ENCODE peak calls at places on chromosomes 11 and 22, in seven cellular contexts. S is brain microvascular endothelial cell, Y is GM10248, X is pancreas, T is HFF-Myc, C is epithelial cell of esophagus, I is HCT116. D is an unnamed sample.

GRCh38 chr11:118265954-118266353 is 1.9 kb upstream of the MPZL2 start:
- DNase-seq in S (no peak), Y (no peak), X (no peak), T (no peak), C (peak; percentile 69), I (no peak), D (no peak)

GRCh38 chr11:18972336-18972735 is 33.1 kb upstream of the MRGPRX1 start:
- DNase-seq in S (no peak), Y (no peak), X (no peak), T (no peak), C (no peak), I (no peak), D (no peak)

GRCh38 chr11:116607027-116607426 is 165.8 kb downstream of the BUD13 start:
- DNase-seq in S (no peak), Y (no peak), X (no peak), T (no peak), C (no peak), I (no peak), D (no peak)

GRCh38 chr22:19143967-19144400 is 467 bp downstream of the ESS2 start:
- DNase-seq in S (no peak), Y (no peak), X (no peak), T (no peak), C (peak; percentile 42), I (no peak), D (peak; percentile 57)

GRCh38 chr11:76321820-76322524 is 59.0 kb downstream of the THAP12 start:
- DNase-seq in S (no peak), Y (no peak), X (peak; percentile 76), T (no peak), C (no peak), I (no peak), D (no peak)

GRCh38 chr11:102456381-102456780 is 3.8 kb upstream of the TMEM123 start:
- DNase-seq in S (no peak), Y (no peak), X (no peak), T (no peak), C (peak; percentile 87), I (no peak), D (no peak)

GRCh38 chr11:41836426-41836825 is 377.0 kb upstream of the LRRC4C start:
- DNase-seq in S (no peak), Y (no peak), X (no peak), T (no peak), C (peak; percentile 4), I (no peak), D (no peak)

GRCh38 chr11:61656347-61657077 is 23.7 kb upstream of the DAGLA start:
- DNase-seq in S (no peak), Y (no peak), X (no peak), T (no peak), C (no peak), I (no peak), D (no peak)

GRCh38 chr11:15189646-15190365 is 75.1 kb downstream of the INSC start:
- DNase-seq in S (no peak), Y (no peak), X (no peak), T (no peak), C (peak; percentile 29), I (no peak), D (no peak)

DNA sequence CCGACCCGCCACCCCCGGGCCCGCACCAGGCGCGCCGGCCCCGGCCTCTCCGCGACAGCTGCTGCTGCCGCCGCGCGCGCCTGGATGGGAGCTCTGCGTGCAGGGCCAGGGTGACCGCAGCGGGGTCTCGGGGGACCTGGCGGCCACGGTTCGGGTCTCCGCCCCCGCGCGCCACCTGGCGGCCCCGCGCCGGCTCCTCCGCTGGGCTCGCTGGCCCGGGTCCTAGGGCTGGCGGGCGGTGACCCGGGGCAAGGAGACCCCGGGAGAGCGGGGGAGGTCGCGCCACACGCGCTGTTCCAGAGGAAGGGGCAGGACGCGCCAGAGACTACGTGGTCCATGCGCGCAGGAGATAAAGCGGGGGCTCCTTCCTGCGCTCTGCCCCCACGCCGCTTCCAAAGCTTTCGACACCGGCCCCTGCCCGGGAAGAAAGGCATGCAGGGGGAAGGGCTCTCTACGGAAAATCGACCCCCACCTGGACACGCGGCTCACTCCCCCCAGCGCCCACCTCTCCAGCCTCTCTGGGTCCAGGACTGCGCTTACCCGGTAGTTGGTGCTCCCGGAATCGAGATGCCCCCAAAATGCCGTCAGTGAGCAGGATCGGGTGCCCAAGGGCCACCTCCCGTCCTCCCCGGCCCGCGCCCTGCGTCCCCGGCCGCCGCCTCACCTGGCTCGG is 480 bp downstream of the SHANK2 start:
- DNase-seq in S (no peak), Y (peak; percentile 48), X (peak; percentile 57), T (no peak), C (peak; percentile 22), I (no peak), D (peak; percentile 78)
- TF ChIP-seq CTCF in S (peak; percentile 15), Y (peak; percentile 11), X (peak; percentile 41), T (no peak), C (no peak), I (peak; percentile 56), D (no peak)

GRCh38 chr11:3845670-3846069 is 4.9 kb upstream of the RHOG start:
- DNase-seq in S (no peak), Y (no peak), X (no peak), T (no peak), C (no peak), I (no peak), D (no peak)

GRCh38 chr11:3853935-3854659 is 1.4 kb upstream of the STIM1 start:
- DNase-seq in S (no peak), Y (no peak), X (no peak), T (no peak), C (peak; percentile 74), I (no peak), D (no peak)

GRCh38 chr11:3854660-3854976 is 846 bp upstream of the STIM1 start:
- DNase-seq in S (no peak), Y (no peak), X (no peak), T (no peak), C (no peak), I (no peak), D (no peak)

GRCh38 chr11:3853545-3853842 is 2.0 kb upstream of the STIM1 start:
- DNase-seq in S (no peak), Y (no peak), X (no peak), T (no peak), C (no peak), I (no peak), D (no peak)

DNA sequence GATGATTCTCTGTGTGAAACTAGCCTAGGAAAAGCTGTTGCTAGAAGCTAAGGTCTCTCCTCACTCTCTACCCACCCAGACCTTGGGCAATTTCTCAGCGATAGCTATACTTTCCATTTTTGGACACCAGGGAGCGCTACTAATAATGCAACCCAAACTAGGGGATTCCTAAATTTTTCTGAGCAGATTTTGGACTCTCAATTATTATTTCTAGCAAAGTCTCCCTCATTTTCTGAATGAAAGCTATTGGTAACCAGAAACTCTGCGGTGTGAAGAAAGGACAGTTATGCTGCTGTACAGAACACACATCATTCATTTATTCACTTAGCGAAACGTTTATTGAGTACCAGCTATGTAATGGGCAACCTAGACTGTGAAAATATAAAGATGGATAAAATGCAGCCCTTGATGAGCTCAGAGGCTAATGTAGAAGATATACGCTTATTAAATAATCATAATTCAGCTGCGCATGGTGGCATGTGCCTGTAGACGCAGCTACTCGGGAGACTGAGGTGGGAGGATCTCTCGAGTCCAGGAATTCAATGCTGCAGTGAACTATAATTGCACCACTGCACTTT is 6.1 kb upstream of the STIM1 start:
- DNase-seq in S (peak; percentile 40), Y (peak; percentile 39), X (no peak), T (no peak), C (peak; percentile 52), I (no peak), D (no peak)
- TF ChIP-seq CTCF in S (peak; percentile 75), Y (peak; percentile 53), X (peak; percentile 47), T (peak; percentile 68), C (peak; percentile 74), I (peak; percentile 70), D (peak; percentile 59)

GRCh38 chr11:7279676-7280075 is 28.0 kb downstream of the SYT9 start:
- DNase-seq in S (no peak), Y (no peak), X (no peak), T (no peak), C (no peak), I (no peak), D (no peak)

GRCh38 chr11:7286178-7286577 is 34.5 kb downstream of the SYT9 start:
- DNase-seq in S (no peak), Y (no peak), X (no peak), T (no peak), C (no peak), I (no peak), D (no peak)

GRCh38 chr11:7275133-7275532 is 23.4 kb downstream of the SYT9 start:
- DNase-seq in S (no peak), Y (no peak), X (no peak), T (no peak), C (no peak), I (no peak), D (no peak)

GRCh38 chr11:7278314-7278917 is 26.7 kb downstream of the SYT9 start:
- DNase-seq in S (peak; percentile 40), Y (peak; percentile 31), X (no peak), T (peak; percentile 12), C (peak; percentile 64), I (peak; percentile 24), D (peak; percentile 49)

DNA sequence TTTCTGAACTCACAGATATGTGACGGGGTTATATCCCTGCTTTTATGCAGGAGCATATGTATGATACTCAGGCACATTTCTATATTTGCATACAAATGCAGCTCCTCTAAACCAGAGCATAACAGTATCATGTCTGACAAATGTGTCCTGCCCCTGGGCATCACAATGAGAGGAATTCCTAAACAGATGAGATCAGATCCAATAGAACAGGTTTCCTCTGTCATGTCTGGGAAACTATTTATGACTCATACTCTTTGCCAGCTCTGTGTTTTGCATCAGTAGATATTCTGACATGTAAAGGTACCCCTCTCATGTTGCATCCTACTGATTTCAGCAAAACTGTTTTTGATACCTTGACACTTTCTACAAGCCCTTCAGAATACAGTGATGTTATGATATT is 29.4 kb downstream of the SYT9 start:
- DNase-seq in S (no peak), Y (no peak), X (no peak), T (no peak), C (peak; percentile 97), I (no peak), D (no peak)
- TF ChIP-seq CTCF in S (no peak), Y (no peak), X (no peak), T (no peak), C (no peak), I (no peak), D (no peak)

GRCh38 chr11:62789576-62789975 is 2.2 kb downstream of the TMEM223 start:
- DNase-seq in S (no peak), Y (no peak), X (no peak), T (no peak), C (no peak), I (no peak), D (no peak)

GRCh38 chr11:62794201-62794775 is 2.5 kb upstream of the TMEM223 start:
- DNase-seq in S (no peak), Y (no peak), X (no peak), T (no peak), C (no peak), I (no peak), D (no peak)

GRCh38 chr11:62792193-62792575 is 378 bp upstream of the TMEM223 start:
- DNase-seq in S (no peak), Y (no peak), X (no peak), T (no peak), C (no peak), I (no peak), D (no peak)

GRCh38 chr11:62788991-62789390 is 1.8 kb downstream of the TMEM179B start:
- DNase-seq in S (no peak), Y (no peak), X (no peak), T (no peak), C (no peak), I (no peak), D (no peak)

GRCh38 chr11:62791501-62792192 is at the start of gene TMEM223:
- DNase-seq in S (peak; percentile 68), Y (peak; percentile 93), X (peak; percentile 82), T (no peak), C (peak; percentile 85), I (peak; percentile 47), D (peak; percentile 92)
- TF ChIP-seq CTCF in S (peak; percentile 12), Y (no peak), X (no peak), T (no peak), C (no peak), I (no peak), D (no peak)

GRCh38 chr11:92735039-92735438 is 234.4 kb upstream of the MTNR1B start:
- DNase-seq in S (no peak), Y (no peak), X (no peak), T (no peak), C (peak; percentile 19), I (no peak), D (no peak)
- TF ChIP-seq CTCF in S (peak; percentile 39), Y (no peak), X (no peak), T (no peak), C (peak; percentile 48), I (peak; percentile 45), D (no peak)